ENCODE peak calls at places on chromosomes 2 and 18, in six cellular contexts. L is fibroblast of lung, Y is MM.1S, V is H1, B is GM23248, C is keratinocyte. K is an unnamed sample.
A peak's percentile ranks its signal among the peaks of the same experiment; 100 is the strongest.

GRCh38 chr18:39564716-39565115 is 1999.1 kb upstream of the CELF4 start:
- DNase-seq in V (no peak), B (no peak), L (no peak), C (no peak), Y (no peak), K (no peak)

GRCh38 chr2:117770696-117771095 is 43.8 kb upstream of the DDX18 start:
- DNase-seq in L (no peak), C (no peak), Y (no peak), V (no peak), B (no peak), K (no peak)

GRCh38 chr2:69641887-69642708 is 1.4 kb downstream of the AAK1 start:
- DNase-seq in B (peak; percentile 31), V (no peak), Y (no peak), C (no peak), L (no peak), K (no peak)

GRCh38 chr2:100568989-100569388 is 6.2 kb downstream of the PDCL3 start:
- DNase-seq in C (no peak), L (no peak), B (no peak), V (no peak), Y (no peak), K (no peak)

GRCh38 chr2:125471963-125472362 is 1184.0 kb upstream of the GYPC start:
- DNase-seq in L (peak; percentile 49), Y (peak; percentile 53), C (no peak), V (peak; percentile 64), B (peak; percentile 5), K (peak; percentile 29)

GRCh38 chr2:105249181-105249580 is 7.6 kb downstream of the GPR45 start:
- DNase-seq in C (no peak), B (no peak), Y (no peak), L (no peak), V (no peak), K (no peak)

GRCh38 chr18:12048010-12048826 is 45.4 kb upstream of the ANKRD62 start:
- DNase-seq in Y (no peak), C (no peak), L (no peak), B (peak; percentile 51), V (peak; percentile 84), K (no peak)

GRCh38 chr18:59631583-59632181 is 65.5 kb downstream of the CCBE1 start:
- DNase-seq in V (peak; percentile 59), L (peak; percentile 69), C (no peak), B (peak; percentile 52), Y (no peak), K (peak; percentile 59)

GRCh38 chr2:1590611-1591460 is 153.5 kb downstream of the PXDN start:
- DNase-seq in Y (no peak), B (no peak), V (peak; percentile 65), C (no peak), L (no peak), K (no peak)

GRCh38 chr2:235116885-235117492 is 165.2 kb downstream of the SH3BP4 start:
- DNase-seq in V (no peak), Y (peak; percentile 55), B (peak; percentile 70), L (peak; percentile 69), C (no peak), K (peak; percentile 76)

GRCh38 chr2:45083175-45083574 is 73.9 kb upstream of the SIX2 start:
- DNase-seq in B (peak; percentile 9), L (peak; percentile 2), C (no peak), Y (no peak), V (no peak), K (peak; percentile 27)

GRCh38 chr2:72920317-72921087 is 3.2 kb downstream of the EMX1 start:
- DNase-seq in L (peak; percentile 33), C (no peak), Y (no peak), V (peak; percentile 81), B (peak; percentile 57), K (no peak)

GRCh38 chr2:75221872-75222271 is 22.6 kb upstream of the TACR1 start:
- DNase-seq in B (peak; percentile 84), Y (no peak), C (no peak), L (peak; percentile 31), V (no peak), K (peak; percentile 62)

GRCh38 chr2:46866770-46867246 is 48.8 kb downstream of the MCFD2 start:
- DNase-seq in L (no peak), C (no peak), B (no peak), V (no peak), Y (no peak), K (no peak)

GRCh38 chr2:162821176-162821575 is 17.4 kb downstream of the KCNH7 start:
- DNase-seq in B (peak; percentile 15), V (no peak), C (no peak), Y (no peak), L (no peak), K (peak; percentile 44)

GRCh38 chr2:153477641-153478288 is 797 bp downstream of the RPRM start:
- DNase-seq in L (no peak), C (no peak), V (peak; percentile 74), Y (no peak), B (peak; percentile 10), K (no peak)
- TF ChIP-seq EZH2 in L (peak; percentile 26), C (peak; percentile 90), V (peak; percentile 56), Y (no peak), B (peak; percentile 64), K (no peak)

DNA sequence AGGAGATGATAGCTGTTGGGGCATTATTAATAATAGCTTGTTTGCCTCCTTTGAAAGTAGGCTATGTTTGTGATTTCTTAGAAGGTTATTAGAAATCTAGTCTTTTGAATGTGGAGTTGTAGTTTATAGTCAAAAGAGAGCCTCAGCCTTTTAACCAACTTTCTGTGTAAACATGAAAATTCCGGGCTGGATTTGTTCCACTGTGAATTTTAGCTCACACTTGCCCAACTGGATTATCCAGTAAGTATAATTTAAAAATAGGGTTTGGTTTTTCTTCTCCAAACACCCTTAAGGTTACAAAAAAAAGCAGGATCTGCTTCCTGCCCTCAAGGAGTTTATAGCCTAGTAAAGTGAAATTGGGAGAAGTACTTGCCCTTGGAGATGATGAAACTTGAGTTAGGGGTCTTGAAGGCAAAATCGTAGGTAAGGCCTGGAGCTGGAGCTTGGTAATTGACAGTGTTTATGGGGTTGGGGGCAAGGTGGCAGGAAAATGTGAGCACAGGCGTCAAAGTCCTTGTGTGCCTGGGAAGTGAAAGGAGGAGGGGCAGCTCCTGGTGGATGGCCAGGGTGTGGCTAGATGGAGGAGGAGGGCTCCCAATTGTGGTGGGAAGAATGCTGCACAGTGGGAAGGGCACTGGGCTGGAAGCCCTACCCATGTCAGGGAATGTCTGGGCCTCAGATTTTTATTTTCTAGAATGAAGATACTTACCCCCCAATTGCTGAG is 21.3 kb downstream of the ITGA6 start:
- DNase-seq in L (no peak), C (no peak), V (no peak), B (no peak), Y (no peak), K (peak; percentile 66)
- TF ChIP-seq EZH2 in L (no peak), C (no peak), V (no peak), B (no peak), Y (no peak), K (no peak)

DNA sequence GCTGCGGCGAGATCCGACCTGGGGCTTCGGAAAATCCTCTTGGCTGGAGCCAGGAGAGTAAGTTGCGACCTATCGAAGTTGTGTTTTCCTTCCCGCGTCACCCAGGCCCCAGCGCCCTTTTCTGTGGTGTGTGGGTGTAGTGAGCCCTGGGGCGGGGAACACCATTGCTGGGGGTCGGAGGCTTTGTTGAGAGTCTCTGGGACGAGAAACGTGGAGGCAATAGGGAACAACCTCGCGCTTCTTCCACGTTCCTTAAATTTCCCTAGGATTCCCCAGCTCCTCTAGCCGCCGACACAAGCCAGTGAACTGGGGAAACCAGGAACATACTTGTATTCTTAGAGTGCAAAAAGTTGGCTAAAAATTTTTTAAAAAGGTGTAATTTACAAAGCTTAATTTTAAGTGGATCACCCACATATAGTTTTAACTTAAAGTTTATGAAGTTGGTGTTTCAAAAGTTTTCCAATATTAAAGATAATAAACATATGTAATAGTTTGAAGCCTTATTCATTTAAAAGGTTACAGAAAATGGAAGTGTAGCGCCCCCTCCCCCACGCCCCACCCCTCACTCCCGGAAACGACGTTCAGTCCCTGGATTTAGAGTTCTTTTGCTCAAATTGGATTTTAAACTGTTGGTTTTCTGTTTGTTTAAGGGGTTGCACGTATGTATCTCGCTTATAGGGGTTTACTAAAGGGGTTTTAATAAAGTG is 626 bp downstream of the DSG2 start:
- DNase-seq in B (no peak), V (no peak), Y (no peak), L (no peak), C (no peak), K (no peak)
- TF ChIP-seq EZH2 in B (peak; percentile 85), V (no peak), Y (no peak), L (peak; percentile 64), C (no peak), K (no peak)

DNA sequence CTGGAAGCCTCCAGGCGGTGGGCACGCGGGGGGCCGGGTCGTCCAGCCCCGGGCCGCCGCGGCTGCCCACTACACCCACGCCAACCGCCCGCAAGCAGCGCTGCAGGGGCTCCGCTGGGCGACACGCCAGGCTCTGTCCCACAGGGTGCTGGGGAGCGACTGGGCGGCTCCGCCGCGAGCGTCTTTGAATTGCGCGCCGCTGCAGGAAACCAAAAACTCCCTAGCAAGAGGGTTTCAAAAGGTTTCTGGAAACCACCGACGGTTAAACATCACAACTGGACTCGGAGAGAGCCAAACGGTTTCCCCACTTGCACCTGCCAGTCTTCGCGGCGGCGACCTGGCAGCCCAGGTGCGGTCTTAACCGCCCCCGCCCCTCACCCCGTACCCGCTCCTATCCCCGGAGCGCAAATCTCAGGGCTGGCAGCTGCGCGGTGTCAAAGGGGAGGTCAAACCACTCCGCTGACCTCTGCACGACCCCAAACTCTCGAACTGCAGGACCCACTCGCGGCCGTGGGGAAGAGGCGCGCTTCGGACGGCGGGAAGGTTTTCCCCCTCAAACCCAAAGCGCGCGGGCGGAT is 1.0 kb downstream of the CXCR4 start:
- DNase-seq in Y (peak; percentile 97), V (peak; percentile 63), L (no peak), B (no peak), C (no peak), K (no peak)
- TF ChIP-seq EZH2 in Y (no peak), V (peak; percentile 86), L (no peak), B (peak; percentile 75), C (no peak), K (peak; percentile 86)

K was measured in PC-3.